ENCODE peak calls at places on chromosomes 1 and 21, in nine cellular contexts. One of them, this sample, is unnamed.

GRCh38 chr1:19009126-19009881 is 52.8 kb upstream of the IFFO2 start:
- DNase-seq in T-helper 17 cell: no peak
- DNase-seq in type B pancreatic cell: peak; percentile 45
- DNase-seq in T-helper 22 cell: no peak
- DNase-seq in kidney epithelial cell: no peak
- DNase-seq in activated naive CD4-positive, alpha-beta T cell: no peak
- DNase-seq in substantia nigra: no peak
- DNase-seq in activated CD4-positive, alpha-beta T cell treated with anti-CD3 and anti-CD28 coated beads for 48 hours: no peak
- DNase-seq in HEK293T: no peak
- DNase-seq in this sample: no peak

GRCh38 chr1:25878690-25879089 is 3.2 kb upstream of the PAQR7 start:
- DNase-seq in T-helper 17 cell: no peak
- DNase-seq in type B pancreatic cell: no peak
- DNase-seq in T-helper 22 cell: no peak
- DNase-seq in kidney epithelial cell: no peak
- DNase-seq in activated naive CD4-positive, alpha-beta T cell: no peak
- DNase-seq in substantia nigra: no peak
- DNase-seq in activated CD4-positive, alpha-beta T cell treated with anti-CD3 and anti-CD28 coated beads for 48 hours: no peak
- DNase-seq in HEK293T: no peak
- DNase-seq in this sample: no peak

GRCh38 chr1:246032111-246032551 is 474.9 kb downstream of the SMYD3 start:
- DNase-seq in T-helper 17 cell: no peak
- DNase-seq in type B pancreatic cell: no peak
- DNase-seq in T-helper 22 cell: no peak
- DNase-seq in kidney epithelial cell: peak; percentile 41
- DNase-seq in activated naive CD4-positive, alpha-beta T cell: no peak
- DNase-seq in substantia nigra: no peak
- DNase-seq in activated CD4-positive, alpha-beta T cell treated with anti-CD3 and anti-CD28 coated beads for 48 hours: no peak
- DNase-seq in HEK293T: no peak
- DNase-seq in this sample: no peak

GRCh38 chr1:47637111-47637685 is 199.4 kb downstream of the FOXD2 start:
- DNase-seq in T-helper 17 cell: no peak
- DNase-seq in type B pancreatic cell: no peak
- DNase-seq in T-helper 22 cell: no peak
- DNase-seq in kidney epithelial cell: no peak
- DNase-seq in activated naive CD4-positive, alpha-beta T cell: no peak
- DNase-seq in substantia nigra: no peak
- DNase-seq in activated CD4-positive, alpha-beta T cell treated with anti-CD3 and anti-CD28 coated beads for 48 hours: no peak
- DNase-seq in HEK293T: no peak
- DNase-seq in this sample: no peak

GRCh38 chr21:36706951-36707762 is 8.2 kb downstream of the SIM2 start:
- DNase-seq in T-helper 17 cell: no peak
- DNase-seq in type B pancreatic cell: no peak
- DNase-seq in T-helper 22 cell: no peak
- DNase-seq in kidney epithelial cell: no peak
- DNase-seq in activated naive CD4-positive, alpha-beta T cell: no peak
- DNase-seq in substantia nigra: no peak
- DNase-seq in activated CD4-positive, alpha-beta T cell treated with anti-CD3 and anti-CD28 coated beads for 48 hours: no peak
- DNase-seq in HEK293T: no peak
- DNase-seq in this sample: no peak

GRCh38 chr1:209318302-209319056 is 265.0 kb upstream of the CAMK1G start:
- DNase-seq in T-helper 17 cell: no peak
- DNase-seq in type B pancreatic cell: no peak
- DNase-seq in T-helper 22 cell: no peak
- DNase-seq in kidney epithelial cell: no peak
- DNase-seq in activated naive CD4-positive, alpha-beta T cell: no peak
- DNase-seq in substantia nigra: no peak
- DNase-seq in activated CD4-positive, alpha-beta T cell treated with anti-CD3 and anti-CD28 coated beads for 48 hours: no peak
- DNase-seq in HEK293T: no peak
- DNase-seq in this sample: no peak

GRCh38 chr1:36098650-36099365 is 10.1 kb downstream of the ADPRS start:
- DNase-seq in T-helper 17 cell: no peak
- DNase-seq in type B pancreatic cell: no peak
- DNase-seq in T-helper 22 cell: no peak
- DNase-seq in kidney epithelial cell: no peak
- DNase-seq in activated naive CD4-positive, alpha-beta T cell: no peak
- DNase-seq in substantia nigra: no peak
- DNase-seq in activated CD4-positive, alpha-beta T cell treated with anti-CD3 and anti-CD28 coated beads for 48 hours: no peak
- DNase-seq in HEK293T: no peak
- DNase-seq in this sample: no peak

GRCh38 chr21:28723666-28724065 is 269.0 kb downstream of the LTN1 start:
- DNase-seq in T-helper 17 cell: no peak
- DNase-seq in type B pancreatic cell: no peak
- DNase-seq in T-helper 22 cell: no peak
- DNase-seq in kidney epithelial cell: no peak
- DNase-seq in activated naive CD4-positive, alpha-beta T cell: no peak
- DNase-seq in substantia nigra: no peak
- DNase-seq in activated CD4-positive, alpha-beta T cell treated with anti-CD3 and anti-CD28 coated beads for 48 hours: no peak
- DNase-seq in HEK293T: no peak
- DNase-seq in this sample: no peak

GRCh38 chr1:1434131-1434811 is 1.2 kb upstream of the VWA1 start:
- DNase-seq in T-helper 17 cell: no peak
- DNase-seq in type B pancreatic cell: peak; percentile 73
- DNase-seq in T-helper 22 cell: no peak
- DNase-seq in kidney epithelial cell: no peak
- DNase-seq in activated naive CD4-positive, alpha-beta T cell: no peak
- DNase-seq in substantia nigra: peak; percentile 78
- DNase-seq in activated CD4-positive, alpha-beta T cell treated with anti-CD3 and anti-CD28 coated beads for 48 hours: peak; percentile 45
- DNase-seq in HEK293T: no peak
- DNase-seq in this sample: no peak

GRCh38 chr1:155652951-155653350 is 35.6 kb downstream of the YY1AP1 start:
- DNase-seq in T-helper 17 cell: no peak
- DNase-seq in type B pancreatic cell: no peak
- DNase-seq in T-helper 22 cell: no peak
- DNase-seq in kidney epithelial cell: no peak
- DNase-seq in activated naive CD4-positive, alpha-beta T cell: no peak
- DNase-seq in substantia nigra: no peak
- DNase-seq in activated CD4-positive, alpha-beta T cell treated with anti-CD3 and anti-CD28 coated beads for 48 hours: no peak
- DNase-seq in HEK293T: no peak
- DNase-seq in this sample: no peak

GRCh38 chr1:3314561-3315271 is 139.7 kb upstream of the ARHGEF16 start:
- DNase-seq in T-helper 17 cell: no peak
- DNase-seq in type B pancreatic cell: no peak
- DNase-seq in T-helper 22 cell: no peak
- DNase-seq in kidney epithelial cell: no peak
- DNase-seq in activated naive CD4-positive, alpha-beta T cell: no peak
- DNase-seq in substantia nigra: no peak
- DNase-seq in activated CD4-positive, alpha-beta T cell treated with anti-CD3 and anti-CD28 coated beads for 48 hours: no peak
- DNase-seq in HEK293T: no peak
- DNase-seq in this sample: no peak

GRCh38 chr21:32726742-32727477 is 903 bp downstream of the SYNJ1 start:
- DNase-seq in T-helper 17 cell: peak; percentile 5
- DNase-seq in type B pancreatic cell: no peak
- DNase-seq in T-helper 22 cell: no peak
- DNase-seq in kidney epithelial cell: no peak
- DNase-seq in activated naive CD4-positive, alpha-beta T cell: peak; percentile 29
- DNase-seq in substantia nigra: no peak
- DNase-seq in activated CD4-positive, alpha-beta T cell treated with anti-CD3 and anti-CD28 coated beads for 48 hours: peak; percentile 18
- DNase-seq in HEK293T: peak; percentile 58
- DNase-seq in this sample: peak; percentile 32

GRCh38 chr1:26401891-26402290 is 8.7 kb upstream of the LIN28A start:
- DNase-seq in T-helper 17 cell: no peak
- DNase-seq in type B pancreatic cell: no peak
- DNase-seq in T-helper 22 cell: no peak
- DNase-seq in kidney epithelial cell: no peak
- DNase-seq in activated naive CD4-positive, alpha-beta T cell: no peak
- DNase-seq in substantia nigra: no peak
- DNase-seq in activated CD4-positive, alpha-beta T cell treated with anti-CD3 and anti-CD28 coated beads for 48 hours: no peak
- DNase-seq in HEK293T: no peak
- DNase-seq in this sample: no peak

GRCh38 chr1:232521660-232522059 is 108.3 kb downstream of the SIPA1L2 start:
- DNase-seq in T-helper 17 cell: no peak
- DNase-seq in type B pancreatic cell: no peak
- DNase-seq in T-helper 22 cell: no peak
- DNase-seq in kidney epithelial cell: no peak
- DNase-seq in activated naive CD4-positive, alpha-beta T cell: no peak
- DNase-seq in substantia nigra: no peak
- DNase-seq in activated CD4-positive, alpha-beta T cell treated with anti-CD3 and anti-CD28 coated beads for 48 hours: no peak
- DNase-seq in HEK293T: no peak
- DNase-seq in this sample: no peak

GRCh38 chr1:155008015-155008941 is 5.7 kb downstream of the ZBTB7B start:
- DNase-seq in T-helper 17 cell: no peak
- DNase-seq in type B pancreatic cell: no peak
- DNase-seq in T-helper 22 cell: no peak
- DNase-seq in kidney epithelial cell: no peak
- DNase-seq in activated naive CD4-positive, alpha-beta T cell: peak; percentile 26
- DNase-seq in substantia nigra: no peak
- DNase-seq in activated CD4-positive, alpha-beta T cell treated with anti-CD3 and anti-CD28 coated beads for 48 hours: peak; percentile 89
- DNase-seq in HEK293T: no peak
- DNase-seq in this sample: no peak

GRCh38 chr1:207191061-207191460 is 87.0 kb downstream of the C4BPA start:
- DNase-seq in T-helper 17 cell: no peak
- DNase-seq in type B pancreatic cell: no peak
- DNase-seq in T-helper 22 cell: no peak
- DNase-seq in kidney epithelial cell: no peak
- DNase-seq in activated naive CD4-positive, alpha-beta T cell: no peak
- DNase-seq in substantia nigra: no peak
- DNase-seq in activated CD4-positive, alpha-beta T cell treated with anti-CD3 and anti-CD28 coated beads for 48 hours: no peak
- DNase-seq in HEK293T: no peak
- DNase-seq in this sample: no peak

GRCh38 chr21:29372063-29372802 is 73.5 kb downstream of the BACH1 start:
- DNase-seq in T-helper 17 cell: peak; percentile 40
- DNase-seq in type B pancreatic cell: no peak
- DNase-seq in T-helper 22 cell: peak; percentile 19
- DNase-seq in kidney epithelial cell: no peak
- DNase-seq in activated naive CD4-positive, alpha-beta T cell: no peak
- DNase-seq in substantia nigra: peak; percentile 24
- DNase-seq in activated CD4-positive, alpha-beta T cell treated with anti-CD3 and anti-CD28 coated beads for 48 hours: peak; percentile 53
- DNase-seq in HEK293T: peak; percentile 77
- DNase-seq in this sample: no peak

GRCh38 chr1:242468749-242469148 is 55.7 kb downstream of the PLD5 start:
- DNase-seq in T-helper 17 cell: no peak
- DNase-seq in type B pancreatic cell: no peak
- DNase-seq in T-helper 22 cell: no peak
- DNase-seq in kidney epithelial cell: no peak
- DNase-seq in activated naive CD4-positive, alpha-beta T cell: no peak
- DNase-seq in substantia nigra: no peak
- DNase-seq in activated CD4-positive, alpha-beta T cell treated with anti-CD3 and anti-CD28 coated beads for 48 hours: no peak
- DNase-seq in HEK293T: no peak
- DNase-seq in this sample: no peak

GRCh38 chr1:54047384-54048315 is 5.4 kb downstream of the TMEM59 start:
- DNase-seq in T-helper 17 cell: no peak
- DNase-seq in type B pancreatic cell: no peak
- DNase-seq in T-helper 22 cell: no peak
- DNase-seq in kidney epithelial cell: no peak
- DNase-seq in activated naive CD4-positive, alpha-beta T cell: no peak
- DNase-seq in substantia nigra: no peak
- DNase-seq in activated CD4-positive, alpha-beta T cell treated with anti-CD3 and anti-CD28 coated beads for 48 hours: no peak
- DNase-seq in HEK293T: no peak
- DNase-seq in this sample: no peak

GRCh38 chr21:42460391-42461184 is 35.4 kb downstream of the RSPH1 start:
- DNase-seq in T-helper 17 cell: peak; percentile 40
- DNase-seq in type B pancreatic cell: no peak
- DNase-seq in T-helper 22 cell: peak; percentile 28
- DNase-seq in kidney epithelial cell: no peak
- DNase-seq in activated naive CD4-positive, alpha-beta T cell: peak; percentile 30
- DNase-seq in substantia nigra: no peak
- DNase-seq in activated CD4-positive, alpha-beta T cell treated with anti-CD3 and anti-CD28 coated beads for 48 hours: peak; percentile 53
- DNase-seq in HEK293T: no peak
- DNase-seq in this sample: peak; percentile 62

GRCh38 chr1:10389271-10389973 is 9.4 kb upstream of the PGD start:
- DNase-seq in T-helper 17 cell: no peak
- DNase-seq in type B pancreatic cell: no peak
- DNase-seq in T-helper 22 cell: no peak
- DNase-seq in kidney epithelial cell: no peak
- DNase-seq in activated naive CD4-positive, alpha-beta T cell: no peak
- DNase-seq in substantia nigra: no peak
- DNase-seq in activated CD4-positive, alpha-beta T cell treated with anti-CD3 and anti-CD28 coated beads for 48 hours: no peak
- DNase-seq in HEK293T: no peak
- DNase-seq in this sample: no peak

GRCh38 chr1:154499446-154499845 is 2.6 kb upstream of the TDRD10 start:
- DNase-seq in T-helper 17 cell: no peak
- DNase-seq in type B pancreatic cell: no peak
- DNase-seq in T-helper 22 cell: no peak
- DNase-seq in kidney epithelial cell: no peak
- DNase-seq in activated naive CD4-positive, alpha-beta T cell: no peak
- DNase-seq in substantia nigra: no peak
- DNase-seq in activated CD4-positive, alpha-beta T cell treated with anti-CD3 and anti-CD28 coated beads for 48 hours: peak; percentile 12
- DNase-seq in HEK293T: no peak
- DNase-seq in this sample: no peak

GRCh38 chr21:42094811-42095210 is 23.7 kb downstream of the UMODL1 start:
- DNase-seq in T-helper 17 cell: no peak
- DNase-seq in type B pancreatic cell: no peak
- DNase-seq in T-helper 22 cell: no peak
- DNase-seq in kidney epithelial cell: no peak
- DNase-seq in activated naive CD4-positive, alpha-beta T cell: no peak
- DNase-seq in substantia nigra: no peak
- DNase-seq in activated CD4-positive, alpha-beta T cell treated with anti-CD3 and anti-CD28 coated beads for 48 hours: no peak
- DNase-seq in HEK293T: no peak
- DNase-seq in this sample: no peak

GRCh38 chr1:168553680-168554553 is 10.1 kb upstream of the XCL2 start:
- DNase-seq in T-helper 17 cell: no peak
- DNase-seq in type B pancreatic cell: no peak
- DNase-seq in T-helper 22 cell: no peak
- DNase-seq in kidney epithelial cell: no peak
- DNase-seq in activated naive CD4-positive, alpha-beta T cell: no peak
- DNase-seq in substantia nigra: no peak
- DNase-seq in activated CD4-positive, alpha-beta T cell treated with anti-CD3 and anti-CD28 coated beads for 48 hours: no peak
- DNase-seq in HEK293T: no peak
- DNase-seq in this sample: no peak

GRCh38 chr1:151314137-151314875 is 12.9 kb downstream of the PI4KB start:
- DNase-seq in T-helper 17 cell: no peak
- DNase-seq in type B pancreatic cell: no peak
- DNase-seq in T-helper 22 cell: no peak
- DNase-seq in kidney epithelial cell: peak; percentile 21
- DNase-seq in activated naive CD4-positive, alpha-beta T cell: no peak
- DNase-seq in substantia nigra: peak; percentile 91
- DNase-seq in activated CD4-positive, alpha-beta T cell treated with anti-CD3 and anti-CD28 coated beads for 48 hours: no peak
- DNase-seq in HEK293T: no peak
- DNase-seq in this sample: no peak

GRCh38 chr1:155977607-155978324 is 581 bp downstream of the ARHGEF2 start:
- DNase-seq in T-helper 17 cell: no peak
- DNase-seq in type B pancreatic cell: no peak
- DNase-seq in T-helper 22 cell: peak; percentile 50
- DNase-seq in kidney epithelial cell: no peak
- DNase-seq in activated naive CD4-positive, alpha-beta T cell: peak; percentile 38
- DNase-seq in substantia nigra: peak; percentile 31
- DNase-seq in activated CD4-positive, alpha-beta T cell treated with anti-CD3 and anti-CD28 coated beads for 48 hours: peak; percentile 77
- DNase-seq in HEK293T: peak; percentile 71
- DNase-seq in this sample: peak; percentile 44

GRCh38 chr1:246788895-246789338 is 64.7 kb downstream of the SCCPDH start:
- DNase-seq in T-helper 17 cell: no peak
- DNase-seq in type B pancreatic cell: no peak
- DNase-seq in T-helper 22 cell: no peak
- DNase-seq in kidney epithelial cell: no peak
- DNase-seq in activated naive CD4-positive, alpha-beta T cell: no peak
- DNase-seq in substantia nigra: no peak
- DNase-seq in activated CD4-positive, alpha-beta T cell treated with anti-CD3 and anti-CD28 coated beads for 48 hours: no peak
- DNase-seq in HEK293T: no peak
- DNase-seq in this sample: no peak

GRCh38 chr1:80495806-80496205 is 1304.9 kb upstream of the ADGRL2 start:
- DNase-seq in T-helper 17 cell: no peak
- DNase-seq in type B pancreatic cell: no peak
- DNase-seq in T-helper 22 cell: no peak
- DNase-seq in kidney epithelial cell: no peak
- DNase-seq in activated naive CD4-positive, alpha-beta T cell: no peak
- DNase-seq in substantia nigra: no peak
- DNase-seq in activated CD4-positive, alpha-beta T cell treated with anti-CD3 and anti-CD28 coated beads for 48 hours: no peak
- DNase-seq in HEK293T: no peak
- DNase-seq in this sample: no peak

GRCh38 chr1:111484391-111484790 is 10.6 kb downstream of the C1orf162 start:
- DNase-seq in T-helper 17 cell: no peak
- DNase-seq in type B pancreatic cell: no peak
- DNase-seq in T-helper 22 cell: no peak
- DNase-seq in kidney epithelial cell: no peak
- DNase-seq in activated naive CD4-positive, alpha-beta T cell: no peak
- DNase-seq in substantia nigra: no peak
- DNase-seq in activated CD4-positive, alpha-beta T cell treated with anti-CD3 and anti-CD28 coated beads for 48 hours: no peak
- DNase-seq in HEK293T: no peak
- DNase-seq in this sample: no peak

GRCh38 chr21:43811262-43812105 is 22.1 kb downstream of the RRP1 start:
- DNase-seq in T-helper 17 cell: no peak
- DNase-seq in type B pancreatic cell: no peak
- DNase-seq in T-helper 22 cell: no peak
- DNase-seq in kidney epithelial cell: no peak
- DNase-seq in activated naive CD4-positive, alpha-beta T cell: no peak
- DNase-seq in substantia nigra: no peak
- DNase-seq in activated CD4-positive, alpha-beta T cell treated with anti-CD3 and anti-CD28 coated beads for 48 hours: no peak
- DNase-seq in HEK293T: no peak
- DNase-seq in this sample: no peak

GRCh38 chr1:23517581-23517980 is 13.5 kb downstream of the E2F2 start:
- DNase-seq in T-helper 17 cell: no peak
- DNase-seq in type B pancreatic cell: no peak
- DNase-seq in T-helper 22 cell: no peak
- DNase-seq in kidney epithelial cell: no peak
- DNase-seq in activated naive CD4-positive, alpha-beta T cell: no peak
- DNase-seq in substantia nigra: no peak
- DNase-seq in activated CD4-positive, alpha-beta T cell treated with anti-CD3 and anti-CD28 coated beads for 48 hours: no peak
- DNase-seq in HEK293T: no peak
- DNase-seq in this sample: no peak